ENCODE peak calls at places on chromosomes 5 and 9, in eight cellular contexts. W, O, P, L, V, F, U and R are unnamed samples.

GRCh38 chr5:61969761-61970160 is 336.2 kb upstream of the KIF2A start:
- DNase-seq in L (no peak), O (no peak), W (no peak), V (no peak), P (no peak), F (no peak), U (no peak), R (no peak)

GRCh38 chr9:122797316-122798033 is 2.4 kb upstream of the OR1K1 start:
- DNase-seq in V (no peak), P (no peak), L (no peak), O (no peak), U (no peak), F (no peak), W (no peak), R (no peak)

GRCh38 chr5:38765461-38765861 is 80.4 kb upstream of the OSMR start:
- DNase-seq in U (no peak), L (no peak), P (no peak), W (no peak), V (no peak), F (no peak), O (no peak), R (no peak)

GRCh38 chr9:4137234-4137633 is 162.6 kb downstream of the GLIS3 start:
- DNase-seq in W (peak), F (no peak), U (no peak), V (no peak), P (no peak), O (no peak), L (no peak), R (no peak)

GRCh38 chr9:69149321-69149807 is 24.7 kb upstream of the TJP2 start:
- DNase-seq in U (no peak), O (no peak), F (no peak), P (no peak), W (no peak), L (peak), V (no peak), R (no peak)

GRCh38 chr9:129111762-129112151 is 542 bp downstream of the PTPA start:
- DNase-seq in P (peak), F (peak), V (no peak), O (peak), U (no peak), W (peak), L (no peak), R (no peak)

GRCh38 chr9:82903503-82903902 is 159.4 kb downstream of the RASEF start:
- DNase-seq in U (no peak), P (no peak), V (no peak), L (no peak), W (no peak), O (no peak), F (no peak), R (no peak)

GRCh38 chr5:52660621-52661020 is 127.1 kb upstream of the ITGA1 start:
- DNase-seq in U (no peak), L (no peak), W (no peak), P (no peak), F (no peak), V (no peak), O (no peak), R (no peak)

GRCh38 chr9:135980926-135981630 is 19.9 kb upstream of the UBAC1 start:
- DNase-seq in V (no peak), L (no peak), U (no peak), W (no peak), F (no peak), O (no peak), P (no peak), R (no peak)

GRCh38 chr5:123283537-123283936 is 139.7 kb downstream of the CEP120 start:
- DNase-seq in W (no peak), P (no peak), O (no peak), F (no peak), U (no peak), L (no peak), V (no peak), R (no peak)

GRCh38 chr9:114246558-114246957 is 76.3 kb upstream of the ORM1 start:
- DNase-seq in L (no peak), F (no peak), W (no peak), P (no peak), U (no peak), V (no peak), O (no peak), R (no peak)

GRCh38 chr5:168291281-168291960 is at the start of gene WWC1:
- DNase-seq in O (peak), U (peak), W (peak), L (peak), P (peak), F (peak), V (no peak), R (peak)

GRCh38 chr9:106799146-106799545 is 63.8 kb upstream of the ZNF462 start:
- DNase-seq in F (no peak), L (no peak), U (no peak), W (peak), O (no peak), V (no peak), P (no peak), R (no peak)

GRCh38 chr9:88387733-88388202 is 476 bp upstream of the SPIN1 start:
- DNase-seq in O (peak), W (peak), P (peak), U (no peak), F (no peak), V (peak), L (no peak), R (peak)

GRCh38 chr5:51396797-51397196 is 13.5 kb downstream of the ISL1 start:
- DNase-seq in W (no peak), U (no peak), O (no peak), V (no peak), P (no peak), L (no peak), F (no peak), R (no peak)

GRCh38 chr5:51394609-51395008 is 11.4 kb downstream of the ISL1 start:
- DNase-seq in U (no peak), F (no peak), V (no peak), O (no peak), L (no peak), P (no peak), W (no peak), R (no peak)

GRCh38 chr5:51397996-51398395 is 14.7 kb downstream of the ISL1 start:
- DNase-seq in L (no peak), O (no peak), W (no peak), V (no peak), F (no peak), U (no peak), P (no peak), R (no peak)

GRCh38 chr5:51395245-51395644 is 12.0 kb downstream of the ISL1 start:
- DNase-seq in F (no peak), V (no peak), W (no peak), U (no peak), L (no peak), O (no peak), P (no peak), R (no peak)

DNA sequence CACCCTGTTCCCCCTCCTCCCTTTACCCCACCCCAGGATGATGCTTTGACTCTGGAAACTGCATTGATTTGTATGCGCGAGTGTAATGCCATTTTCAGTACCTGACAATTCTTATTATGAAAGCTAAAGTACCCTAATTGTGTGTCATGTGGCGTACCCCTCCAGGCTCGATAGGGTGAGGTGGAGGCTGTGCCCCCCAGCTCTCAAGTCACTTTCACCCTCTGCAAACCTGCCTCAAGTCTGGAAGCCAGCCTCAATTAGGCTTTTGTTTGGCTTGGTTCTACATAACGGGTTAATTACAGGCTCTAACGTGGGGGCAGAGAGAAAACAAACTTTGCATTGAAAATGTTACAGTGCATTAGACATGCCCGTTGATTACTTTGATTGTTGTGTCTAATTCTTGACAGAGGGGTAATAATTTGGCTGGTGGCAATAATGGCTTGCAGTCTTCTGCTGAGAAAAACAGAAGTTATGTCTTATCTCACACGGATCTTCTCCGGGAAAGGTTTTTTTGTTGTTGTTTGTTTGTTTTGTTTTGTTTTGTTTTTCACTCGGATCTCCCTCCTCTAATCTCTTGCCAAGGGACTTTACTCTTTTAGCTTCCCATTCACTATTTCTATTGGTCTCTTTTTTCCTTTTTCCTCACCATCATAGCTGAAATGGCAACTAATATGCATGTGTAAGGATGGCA is 12.6 kb downstream of the ISL1 start:
- DNase-seq in F (no peak), L (no peak), W (no peak), P (no peak), V (no peak), O (no peak), U (no peak), R (no peak)
- TF ChIP-seq POLR2A in F (no peak), L (no peak), W (no peak), P (no peak), V (no peak), O (no peak), U (no peak), R (no peak)

GRCh38 chr9:17739022-17739421 is 160.2 kb downstream of the SH3GL2 start:
- DNase-seq in P (no peak), F (no peak), W (no peak), U (no peak), L (no peak), O (no peak), V (no peak), R (no peak)

GRCh38 chr9:17750285-17750684 is 171.4 kb downstream of the SH3GL2 start:
- DNase-seq in F (no peak), V (no peak), P (no peak), O (no peak), W (no peak), L (no peak), U (no peak), R (no peak)

GRCh38 chr9:17742065-17742464 is 163.2 kb downstream of the SH3GL2 start:
- DNase-seq in U (no peak), L (no peak), P (no peak), O (no peak), V (no peak), W (no peak), F (no peak), R (no peak)

GRCh38 chr9:17744786-17745185 is 165.9 kb downstream of the SH3GL2 start:
- DNase-seq in W (no peak), U (no peak), F (no peak), L (no peak), V (no peak), O (no peak), P (no peak), R (no peak)
- TF ChIP-seq EP300 in W (no peak), U (no peak), F (no peak), L (no peak), V (no peak), O (no peak), P (no peak), R (no peak)

DNA sequence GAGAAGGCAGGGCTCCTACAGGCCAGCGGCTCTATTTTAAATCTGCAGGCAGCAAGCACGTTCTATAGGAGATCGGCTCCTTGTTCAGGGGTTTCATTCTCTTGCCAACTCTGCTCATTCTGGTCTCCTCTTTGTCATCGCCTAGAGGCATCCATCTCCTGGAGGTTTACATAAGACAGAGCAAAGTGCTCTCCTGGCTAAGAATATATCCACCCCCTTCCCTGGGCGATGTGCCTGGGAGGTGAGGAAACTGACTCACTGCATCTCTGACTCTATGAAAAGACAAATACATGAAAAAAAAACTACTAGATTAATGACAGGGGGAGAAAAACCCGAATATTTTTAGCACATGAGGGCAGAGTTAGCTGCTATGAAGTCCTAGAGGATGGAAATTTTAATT is 146.1 kb downstream of the CARTPT start:
- DNase-seq in F (no peak), U (no peak), L (no peak), V (no peak), P (no peak), O (no peak), W (no peak), R (no peak)
- TF ChIP-seq POLR2AphosphoS5 in F (no peak), U (no peak), L (no peak), V (no peak), P (no peak), O (peak), W (no peak), R (no peak)

GRCh38 chr9:103992938-103993595 is 101.0 kb upstream of the SMC2 start:
- DNase-seq in W (no peak), V (no peak), P (no peak), F (no peak), U (no peak), O (no peak), L (no peak), R (no peak)

GRCh38 chr9:103990311-103990710 is 103.8 kb upstream of the SMC2 start:
- DNase-seq in F (no peak), V (no peak), P (no peak), O (no peak), U (no peak), W (no peak), L (no peak), R (no peak)

GRCh38 chr9:103991001-103991400 is 103.1 kb upstream of the SMC2 start:
- DNase-seq in W (no peak), O (no peak), F (no peak), U (no peak), P (no peak), L (no peak), V (no peak), R (no peak)

GRCh38 chr9:103991698-103992097 is 102.4 kb upstream of the SMC2 start:
- DNase-seq in O (no peak), V (no peak), W (no peak), P (no peak), F (no peak), U (peak), L (no peak), R (no peak)
- TF ChIP-seq POLR2A in O (no peak), V (no peak), W (no peak), P (no peak), F (no peak), U (no peak), L (no peak), R (no peak)